ENCODE peak calls at places on chromosomes 2 and 18, in nine cellular contexts. S is CD8-positive, alpha-beta T cell; N is activated naive CD4-positive, alpha-beta T cell treated with anti-CD3 and anti-CD28 coated beads, Interleukin-2, amount 10 ng/mL, durations not matched to agents 7 days and 5 days; P is Panc1; T is GM03348; H is pons; Q is H9; V is adipocyte; W is GM23248. Z is an unnamed sample.
A peak's percentile ranks its signal among the peaks of the same experiment; 100 is the strongest.

GRCh38 chr2:27018142-27018541 is 14.6 kb upstream of the TMEM214 start:
- DNase-seq in Q (no peak), H (no peak), V (no peak), T (no peak), W (no peak), P (no peak), N (no peak), S (no peak), Z (no peak)

GRCh38 chr2:68807821-68808266 is 63.4 kb downstream of the BMP10 start:
- DNase-seq in H (no peak), S (no peak), Q (no peak), P (no peak), T (no peak), N (no peak), V (peak; percentile 43), W (peak; percentile 46), Z (no peak)

GRCh38 chr18:46156124-46156745 is 52.0 kb downstream of the HAUS1 start:
- DNase-seq in P (no peak), W (no peak), T (no peak), S (no peak), V (no peak), Q (no peak), H (no peak), N (peak; percentile 58), Z (no peak)

GRCh38 chr2:38016177-38016576 is 59.8 kb downstream of the CYP1B1 start:
- DNase-seq in V (no peak), Q (no peak), N (no peak), S (no peak), P (no peak), W (peak; percentile 76), T (no peak), H (no peak), Z (no peak)

GRCh38 chr2:167833294-167833693 is 414.1 kb downstream of the STK39 start:
- DNase-seq in W (no peak), Q (no peak), T (no peak), H (peak; percentile 14), S (no peak), P (no peak), V (no peak), N (no peak), Z (no peak)

GRCh38 chr2:15941483-15941853 is 1.1 kb downstream of the MYCN start:
- DNase-seq in H (peak; percentile 33), P (no peak), S (no peak), T (peak; percentile 13), W (no peak), N (no peak), V (no peak), Q (peak; percentile 85), Z (no peak)

GRCh38 chr2:24793752-24794477 is 690 bp downstream of the CENPO start:
- DNase-seq in N (peak; percentile 27), P (no peak), S (no peak), W (peak; percentile 63), T (peak; percentile 20), V (peak; percentile 45), H (no peak), Q (peak; percentile 46), Z (no peak)

GRCh38 chr2:168851674-168852320 is 38.4 kb downstream of the SPC25 start:
- DNase-seq in P (no peak), S (no peak), T (peak; percentile 41), V (peak; percentile 34), W (peak; percentile 65), Q (no peak), N (no peak), H (no peak), Z (peak; percentile 91)

GRCh38 chr2:38549066-38549465 is 53.7 kb downstream of the HNRNPLL start:
- DNase-seq in P (no peak), V (no peak), Q (no peak), S (no peak), H (no peak), W (no peak), N (no peak), T (no peak), Z (no peak)

GRCh38 chr2:3730646-3731045 is 27.3 kb downstream of the DCDC2C start:
- DNase-seq in T (no peak), W (peak; percentile 45), V (peak; percentile 5), S (no peak), Q (no peak), H (no peak), P (no peak), N (no peak), Z (peak; percentile 58)

GRCh38 chr2:145068509-145068908 is 548.6 kb upstream of the ZEB2 start:
- DNase-seq in H (no peak), W (no peak), T (no peak), S (no peak), N (no peak), Q (no peak), V (peak; percentile 21), P (no peak), Z (peak; percentile 9)

GRCh38 chr2:188381614-188382013 is 89.9 kb downstream of the GULP1 start:
- DNase-seq in H (no peak), P (peak; percentile 82), Q (no peak), W (peak; percentile 69), N (no peak), V (peak; percentile 58), S (no peak), T (no peak), Z (peak; percentile 83)

GRCh38 chr18:77754475-77755044 is 504.9 kb downstream of the GALR1 start:
- DNase-seq in H (no peak), T (no peak), W (no peak), Q (peak; percentile 61), S (no peak), N (no peak), P (no peak), V (no peak), Z (no peak)

GRCh38 chr2:30147196-30147714 is 448 bp downstream of the YPEL5 start:
- DNase-seq in S (no peak), T (peak; percentile 42), N (no peak), Q (no peak), W (peak; percentile 72), P (no peak), H (peak; percentile 17), V (no peak), Z (no peak)

GRCh38 chr2:133840761-133841160 is 272.5 kb upstream of the NCKAP5 start:
- DNase-seq in V (no peak), S (no peak), H (no peak), N (no peak), T (no peak), P (no peak), W (no peak), Q (no peak), Z (no peak)

GRCh38 chr18:74115046-74115445 is 32.6 kb downstream of the FBXO15 start:
- DNase-seq in W (peak; percentile 71), P (no peak), H (no peak), Q (no peak), N (no peak), T (peak; percentile 39), S (no peak), V (peak; percentile 52), Z (peak; percentile 57)

GRCh38 chr2:17558053-17558452 is 17.6 kb downstream of the VSNL1 start:
- DNase-seq in Q (no peak), N (no peak), S (no peak), H (no peak), W (no peak), V (no peak), T (no peak), P (no peak), Z (peak; percentile 10)

GRCh38 chr2:71749671-71750101 is 296.3 kb downstream of the DYSF start:
- DNase-seq in V (no peak), Q (no peak), N (no peak), P (no peak), T (peak; percentile 40), H (peak; percentile 13), S (no peak), W (peak; percentile 71), Z (peak; percentile 23)

GRCh38 chr18:42861259-42861658 is 254.2 kb downstream of the RIT2 start:
- DNase-seq in S (no peak), P (no peak), T (no peak), W (no peak), V (no peak), N (no peak), Q (no peak), H (no peak), Z (no peak)

GRCh38 chr2:119242276-119243119 is 18.9 kb downstream of the STEAP3 start:
- DNase-seq in S (no peak), T (no peak), P (no peak), Q (no peak), N (no peak), H (no peak), W (no peak), V (no peak), Z (no peak)

GRCh38 chr18:53790817-53791216 is 433.7 kb downstream of the MBD2 start:
- DNase-seq in V (peak; percentile 80), T (peak; percentile 44), H (no peak), Q (no peak), N (no peak), P (no peak), W (peak; percentile 67), S (no peak), Z (peak; percentile 30)

GRCh38 chr2:230525682-230526081 is 109.7 kb downstream of the SP100 start:
- DNase-seq in N (no peak), P (no peak), W (no peak), Q (no peak), H (no peak), V (no peak), T (no peak), S (peak; percentile 37), Z (no peak)

GRCh38 chr2:47336259-47337238 is 66.4 kb upstream of the MSH2 start:
- DNase-seq in T (no peak), V (no peak), W (peak; percentile 30), P (no peak), H (peak; percentile 47), N (no peak), S (no peak), Q (no peak), Z (no peak)

GRCh38 chr2:38697116-38697840 is 31.4 kb downstream of the GALM start:
- DNase-seq in Q (no peak), N (no peak), W (no peak), P (no peak), V (no peak), T (no peak), S (peak; percentile 58), H (no peak), Z (no peak)

GRCh38 chr2:8692783-8693768 is 11.2 kb downstream of the ID2 start:
- DNase-seq in W (no peak), S (no peak), P (no peak), T (peak; percentile 61), H (peak; percentile 24), V (peak; percentile 14), Q (peak; percentile 72), N (peak; percentile 57), Z (no peak)

GRCh38 chr2:55452879-55453278 is 33.2 kb upstream of the CCDC88A start:
- DNase-seq in N (no peak), W (no peak), P (no peak), S (no peak), H (no peak), Q (no peak), T (no peak), V (no peak), Z (no peak)

GRCh38 chr2:39523308-39524044 is 86.4 kb upstream of the MAP4K3 start:
- DNase-seq in H (no peak), W (peak; percentile 90), T (peak; percentile 85), N (no peak), P (no peak), V (peak; percentile 90), S (no peak), Q (no peak), Z (peak; percentile 97)

GRCh38 chr2:179180242-179180641 is 84.4 kb downstream of the SESTD1 start:
- DNase-seq in T (no peak), Q (no peak), S (no peak), V (no peak), H (no peak), W (no peak), N (no peak), P (no peak), Z (peak; percentile 30)

GRCh38 chr18:27750014-27750413 is 426.9 kb downstream of the CDH2 start:
- DNase-seq in P (no peak), H (peak; percentile 64), N (no peak), S (no peak), W (peak; percentile 66), V (peak; percentile 90), Q (peak; percentile 80), T (peak; percentile 68), Z (peak; percentile 95)

GRCh38 chr2:241539616-241540374 is 18.8 kb upstream of the BOK start:
- DNase-seq in V (no peak), T (peak; percentile 3), W (no peak), H (no peak), N (no peak), Q (no peak), S (no peak), P (no peak), Z (no peak)

Z was measured in choroid plexus epithelial cell.